ENCODE peak calls at places on chromosomes 12 and 14, in four cellular contexts. One of them, this sample, is unnamed.

GRCh38 chr14:54572316-54572715 is 5.4 kb downstream of the SAMD4A start:
- DNase-seq in foreskin keratinocyte: no peak
- DNase-seq in heart right ventricle: no peak
- DNase-seq in adipocyte: peak; percentile 18
- DNase-seq in this sample: no peak

GRCh38 chr12:6615802-6616201 is 8.6 kb upstream of the CHD4 start:
- DNase-seq in foreskin keratinocyte: no peak
- DNase-seq in heart right ventricle: no peak
- DNase-seq in adipocyte: no peak
- DNase-seq in this sample: no peak

GRCh38 chr12:46261658-46262057 is 7.2 kb downstream of the SLC38A1 start:
- DNase-seq in foreskin keratinocyte: no peak
- DNase-seq in heart right ventricle: no peak
- DNase-seq in adipocyte: peak; percentile 38
- DNase-seq in this sample: no peak

GRCh38 chr14:68713782-68714181 is 79.1 kb downstream of the ZFP36L1 start:
- DNase-seq in foreskin keratinocyte: no peak
- DNase-seq in heart right ventricle: no peak
- DNase-seq in adipocyte: no peak
- DNase-seq in this sample: no peak

GRCh38 chr12:77540097-77540496 is 290.6 kb upstream of the NAV3 start:
- DNase-seq in foreskin keratinocyte: no peak
- DNase-seq in heart right ventricle: no peak
- DNase-seq in adipocyte: no peak
- DNase-seq in this sample: no peak

GRCh38 chr12:100497105-100497795 is 23.6 kb downstream of the NR1H4 start:
- DNase-seq in foreskin keratinocyte: no peak
- DNase-seq in heart right ventricle: no peak
- DNase-seq in adipocyte: no peak
- DNase-seq in this sample: no peak

GRCh38 chr14:77266336-77266735 is 4.7 kb downstream of the NGB start:
- DNase-seq in foreskin keratinocyte: no peak
- DNase-seq in heart right ventricle: no peak
- DNase-seq in adipocyte: no peak
- DNase-seq in this sample: no peak

GRCh38 chr12:118430516-118430915 is 54.2 kb downstream of the SUDS3 start:
- DNase-seq in foreskin keratinocyte: peak; percentile 30
- DNase-seq in heart right ventricle: no peak
- DNase-seq in adipocyte: no peak
- DNase-seq in this sample: no peak

GRCh38 chr12:94614288-94614721 is 36.1 kb downstream of the TMCC3 start:
- DNase-seq in foreskin keratinocyte: no peak
- DNase-seq in heart right ventricle: no peak
- DNase-seq in adipocyte: peak; percentile 17
- DNase-seq in this sample: peak; percentile 88

GRCh38 chr12:21813125-21813524 is 38.6 kb upstream of the KCNJ8 start:
- DNase-seq in foreskin keratinocyte: no peak
- DNase-seq in heart right ventricle: no peak
- DNase-seq in adipocyte: no peak
- DNase-seq in this sample: no peak

GRCh38 chr12:106871477-106871876 is 84.2 kb upstream of the TMEM263 start:
- DNase-seq in foreskin keratinocyte: peak; percentile 60
- DNase-seq in heart right ventricle: no peak
- DNase-seq in adipocyte: no peak
- DNase-seq in this sample: no peak

GRCh38 chr12:100512692-100513091 is 39.0 kb downstream of the NR1H4 start:
- DNase-seq in foreskin keratinocyte: no peak
- DNase-seq in heart right ventricle: no peak
- DNase-seq in adipocyte: no peak
- DNase-seq in this sample: no peak

GRCh38 chr14:100032749-100033148 is 32.5 kb upstream of the EVL start:
- DNase-seq in foreskin keratinocyte: no peak
- DNase-seq in heart right ventricle: no peak
- DNase-seq in adipocyte: no peak
- DNase-seq in this sample: no peak

GRCh38 chr12:104682790-104683279 is 226.1 kb downstream of the CHST11 start:
- DNase-seq in foreskin keratinocyte: no peak
- DNase-seq in heart right ventricle: no peak
- DNase-seq in adipocyte: no peak
- DNase-seq in this sample: no peak

GRCh38 chr12:94305293-94305957 is 154.2 kb downstream of the CEP83 start:
- DNase-seq in foreskin keratinocyte: no peak
- DNase-seq in heart right ventricle: no peak
- DNase-seq in adipocyte: peak; percentile 52
- DNase-seq in this sample: no peak

GRCh38 chr14:76832503-76832988 is 6.3 kb downstream of the LRRC74A start:
- DNase-seq in foreskin keratinocyte: no peak
- DNase-seq in heart right ventricle: no peak
- DNase-seq in adipocyte: no peak
- DNase-seq in this sample: no peak

GRCh38 chr14:68841030-68841809 is 48.4 kb upstream of the ZFP36L1 start:
- DNase-seq in foreskin keratinocyte: no peak
- DNase-seq in heart right ventricle: no peak
- DNase-seq in adipocyte: no peak
- DNase-seq in this sample: no peak

GRCh38 chr14:63777024-63777423 is 49.2 kb upstream of the SGPP1 start:
- DNase-seq in foreskin keratinocyte: peak; percentile 69
- DNase-seq in heart right ventricle: no peak
- DNase-seq in adipocyte: peak; percentile 68
- DNase-seq in this sample: no peak

GRCh38 chr12:28104893-28105864 is 85.1 kb upstream of the CCDC91 start:
- DNase-seq in foreskin keratinocyte: no peak
- DNase-seq in heart right ventricle: no peak
- DNase-seq in adipocyte: no peak
- DNase-seq in this sample: no peak

GRCh38 chr14:98819867-98820206 is 452.2 kb downstream of the BCL11B start:
- DNase-seq in foreskin keratinocyte: no peak
- DNase-seq in heart right ventricle: no peak
- DNase-seq in adipocyte: no peak
- DNase-seq in this sample: no peak

GRCh38 chr14:59281613-59282012 is 93.1 kb downstream of the DAAM1 start:
- DNase-seq in foreskin keratinocyte: peak; percentile 84
- DNase-seq in heart right ventricle: no peak
- DNase-seq in adipocyte: peak; percentile 40
- DNase-seq in this sample: no peak
- H3K4me1 ChIP-seq in foreskin keratinocyte: peaks cover 31% of the 10 kb centered on the region
- H3K4me1 ChIP-seq in heart right ventricle: peaks cover 28% of the 10 kb centered on the region
- H3K4me1 ChIP-seq in adipocyte: peaks cover 36% of the 10 kb centered on the region
- H3K4me1 ChIP-seq in this sample: peaks cover 11% of the 10 kb centered on the region

GRCh38 chr12:112236786-112237185 is 111.4 kb downstream of the TRAFD1 start:
- DNase-seq in foreskin keratinocyte: no peak
- DNase-seq in heart right ventricle: no peak
- DNase-seq in adipocyte: no peak
- DNase-seq in this sample: no peak

GRCh38 chr12:112239881-112240280 is 114.5 kb downstream of the TRAFD1 start:
- DNase-seq in foreskin keratinocyte: no peak
- DNase-seq in heart right ventricle: no peak
- DNase-seq in adipocyte: no peak
- DNase-seq in this sample: no peak

GRCh38 chr12:112239020-112239419 is 113.7 kb downstream of the TRAFD1 start:
- DNase-seq in foreskin keratinocyte: no peak
- DNase-seq in heart right ventricle: no peak
- DNase-seq in adipocyte: no peak
- DNase-seq in this sample: no peak

GRCh38 chr12:112243255-112243965 is 118.0 kb downstream of the TRAFD1 start:
- DNase-seq in foreskin keratinocyte: no peak
- DNase-seq in heart right ventricle: no peak
- DNase-seq in adipocyte: no peak
- DNase-seq in this sample: no peak

DNA sequence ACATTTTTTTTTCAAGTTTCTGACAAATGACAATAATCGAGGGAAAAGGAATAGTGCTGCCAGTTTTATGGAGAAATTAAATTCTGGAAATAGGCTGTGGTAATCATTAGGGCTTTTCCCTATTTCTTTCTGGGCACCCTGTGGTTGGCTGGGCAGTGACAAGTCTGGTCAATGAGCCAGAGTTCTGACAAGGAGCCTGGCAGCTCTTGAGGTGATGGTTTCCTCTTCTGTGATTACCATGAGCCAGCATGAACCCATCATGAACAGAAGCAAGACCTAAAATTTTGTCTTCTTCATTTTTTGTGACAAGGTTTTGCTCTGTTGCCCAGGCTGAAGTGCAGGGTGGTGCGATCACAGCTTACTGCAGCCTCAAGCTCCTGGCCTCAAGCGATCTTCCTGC is 115.8 kb downstream of the TRAFD1 start:
- DNase-seq in foreskin keratinocyte: no peak
- DNase-seq in heart right ventricle: no peak
- DNase-seq in adipocyte: no peak
- DNase-seq in this sample: no peak
- H3K27me3 ChIP-seq in foreskin keratinocyte: no peaks in the 10 kb centered on the region
- H3K27me3 ChIP-seq in heart right ventricle: no peaks in the 10 kb centered on the region
- H3K27me3 ChIP-seq in adipocyte: no peaks in the 10 kb centered on the region
- H3K27me3 ChIP-seq in this sample: no peaks in the 10 kb centered on the region

DNA sequence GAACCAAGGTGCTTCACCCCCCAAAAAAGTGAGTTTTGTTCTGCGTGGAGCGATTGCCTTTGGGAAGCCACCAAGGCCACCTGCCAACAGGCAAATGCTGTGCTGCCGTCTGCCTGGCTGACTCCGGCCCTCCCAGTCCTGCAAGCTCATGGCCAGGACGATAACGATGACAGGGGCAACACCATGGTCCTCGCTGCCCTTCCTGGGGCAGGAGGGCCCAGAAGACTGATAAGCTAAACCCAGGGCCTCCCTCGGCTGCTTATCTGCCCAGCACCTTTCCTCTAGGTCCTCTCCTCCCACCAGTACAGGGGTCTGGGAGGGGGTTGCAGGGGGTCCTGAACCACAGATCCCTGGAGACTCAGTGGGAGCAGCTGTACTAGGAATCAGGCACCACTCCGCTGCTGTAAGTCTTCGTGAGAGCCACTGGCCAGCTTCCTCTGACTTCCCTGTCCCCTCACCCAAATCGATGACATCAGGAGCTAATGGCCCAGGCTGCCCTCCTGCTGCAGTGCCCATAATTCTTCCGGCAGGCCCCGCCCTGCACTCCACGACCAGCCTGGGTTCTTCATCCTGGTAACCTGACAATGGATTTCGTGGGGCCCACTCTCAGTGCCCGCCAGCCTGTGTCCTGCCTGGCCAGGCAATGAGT is 5.2 kb downstream of the ANKRD9 start:
- DNase-seq in foreskin keratinocyte: no peak
- DNase-seq in heart right ventricle: no peak
- DNase-seq in adipocyte: no peak
- DNase-seq in this sample: no peak
- H3K4me1 ChIP-seq in foreskin keratinocyte: peaks cover 4% of the 10 kb centered on the region
- H3K4me1 ChIP-seq in heart right ventricle: peaks cover 67% of the 10 kb centered on the region
- H3K4me1 ChIP-seq in adipocyte: peaks cover 9% of the 10 kb centered on the region
- H3K4me1 ChIP-seq in this sample: peaks cover 10% of the 10 kb centered on the region

DNA sequence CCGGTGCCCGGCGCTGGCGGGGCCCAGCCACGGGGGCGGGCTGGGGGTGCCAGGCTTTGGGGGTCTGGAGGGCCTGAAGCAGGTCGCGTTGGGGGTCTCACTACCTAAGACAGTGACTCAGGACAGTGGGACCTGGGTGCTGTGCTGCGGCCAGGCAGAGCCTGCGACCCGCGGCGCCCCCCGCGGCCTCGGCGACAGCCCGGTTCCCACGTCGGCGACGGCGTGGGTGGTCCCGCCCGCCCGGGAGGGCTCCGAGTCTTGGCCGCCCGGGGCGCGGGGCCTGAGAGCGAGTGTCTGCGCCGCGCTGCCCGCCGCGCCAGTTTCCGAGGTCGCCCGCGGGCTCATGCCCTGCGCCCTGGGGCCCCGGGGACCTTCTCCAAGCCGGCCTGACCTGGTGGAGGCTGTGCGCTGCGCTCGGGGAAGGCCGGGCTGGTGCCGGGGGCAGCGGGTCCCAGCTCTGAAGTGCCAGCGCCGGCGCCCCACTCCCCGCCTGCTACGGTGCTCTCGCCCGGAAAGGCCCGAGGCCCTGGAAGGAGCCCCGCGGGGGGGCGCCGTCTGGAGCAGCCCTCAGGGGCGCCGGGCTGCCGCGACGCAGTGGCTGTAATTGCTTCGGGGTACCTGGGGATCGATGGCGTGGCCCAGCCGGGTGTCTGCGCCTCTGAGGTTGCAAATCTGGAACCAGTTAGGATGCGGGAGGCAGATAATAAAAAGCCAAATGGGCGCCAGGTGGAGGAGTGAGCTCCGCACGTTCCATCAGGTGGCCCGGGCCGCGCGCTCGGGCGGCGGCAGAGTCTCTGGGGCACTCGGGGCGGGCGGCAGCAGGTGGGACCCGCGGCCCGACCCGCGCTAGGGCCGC is 102.5 kb upstream of the DIO3 start:
- DNase-seq in foreskin keratinocyte: no peak
- DNase-seq in heart right ventricle: no peak
- DNase-seq in adipocyte: no peak
- DNase-seq in this sample: no peak
- H3K27me3 ChIP-seq in foreskin keratinocyte: peaks cover 62% of the 10 kb centered on the region
- H3K27me3 ChIP-seq in heart right ventricle: peaks cover 89% of the 10 kb centered on the region
- H3K27me3 ChIP-seq in adipocyte: peaks cover 26% of the 10 kb centered on the region
- H3K27me3 ChIP-seq in this sample: no peaks in the 10 kb centered on the region

GRCh38 chr14:51652168-51653095 is 722 bp downstream of the FRMD6 start:
- DNase-seq in foreskin keratinocyte: no peak
- DNase-seq in heart right ventricle: peak; percentile 25
- DNase-seq in adipocyte: peak; percentile 53
- DNase-seq in this sample: no peak
- H3K4me1 ChIP-seq in foreskin keratinocyte: peaks cover 34% of the 10 kb centered on the region
- H3K4me1 ChIP-seq in heart right ventricle: peaks cover 45% of the 10 kb centered on the region
- H3K4me1 ChIP-seq in adipocyte: peaks cover 42% of the 10 kb centered on the region
- H3K4me1 ChIP-seq in this sample: peaks cover 32% of the 10 kb centered on the region

DNA sequence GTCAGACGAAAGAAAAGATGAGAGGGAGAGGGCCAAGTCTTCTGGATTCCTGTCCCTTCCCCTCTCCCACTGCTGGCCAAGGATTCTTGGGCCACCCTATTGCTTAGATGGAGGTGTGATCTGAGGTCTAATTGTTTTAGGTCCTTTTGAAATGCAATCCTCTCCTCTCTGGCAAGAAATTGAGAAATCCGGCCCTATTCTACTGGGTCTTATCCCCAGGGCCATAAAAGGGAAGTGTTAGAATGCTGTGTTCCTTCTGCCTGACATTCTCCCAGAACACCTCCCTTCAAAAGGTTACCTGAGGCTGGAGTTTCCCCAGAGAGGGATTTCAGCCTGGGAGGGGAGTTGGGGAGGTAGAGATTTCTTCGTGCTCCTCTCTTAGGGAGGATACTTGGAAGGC is 4.4 kb downstream of the WNT5B start:
- DNase-seq in foreskin keratinocyte: no peak
- DNase-seq in heart right ventricle: no peak
- DNase-seq in adipocyte: no peak
- DNase-seq in this sample: no peak
- H3K27me3 ChIP-seq in foreskin keratinocyte: peaks cover 30% of the 10 kb centered on the region
- H3K27me3 ChIP-seq in heart right ventricle: peaks cover 34% of the 10 kb centered on the region
- H3K27me3 ChIP-seq in adipocyte: no peaks in the 10 kb centered on the region
- H3K27me3 ChIP-seq in this sample: no peaks in the 10 kb centered on the region